ENCODE peak calls at places on chromosomes 12 and 14, in six cellular contexts. S is naive thymus-derived CD4-positive, alpha-beta T cell; T is RCC 7860; L is lower lobe of right lung; G is cardiac muscle cell; R is lower leg skin. O is an unnamed sample.

GRCh38 chr12:41051909-41052308 is 136.2 kb upstream of the PDZRN4 start:
- DNase-seq in R (no peak), T (no peak), G (no peak), S (no peak), L (no peak), O (no peak)

GRCh38 chr12:2023365-2023764 is 19.1 kb upstream of the DCP1B start:
- DNase-seq in L (no peak), R (no peak), T (no peak), G (no peak), S (no peak), O (no peak)

GRCh38 chr14:96067985-96068930 is 29.1 kb downstream of the C14orf132 start:
- DNase-seq in G (no peak), R (no peak), L (peak), T (no peak), S (no peak), O (no peak)

GRCh38 chr12:127515941-127516340 is 751.0 kb upstream of the TMEM132C start:
- DNase-seq in L (no peak), T (no peak), G (no peak), R (no peak), S (no peak), O (no peak)

GRCh38 chr14:102927346-102927877 is 4.9 kb downstream of the AMN start:
- DNase-seq in G (no peak), L (peak), T (no peak), S (no peak), R (peak), O (peak)

GRCh38 chr12:13834241-13834640 is 147.2 kb downstream of the GRIN2B start:
- DNase-seq in S (no peak), T (no peak), L (no peak), R (no peak), G (no peak), O (no peak)

GRCh38 chr12:119412811-119413794 is 78.6 kb downstream of the CCDC60 start:
- DNase-seq in L (no peak), R (peak), T (peak), S (no peak), G (peak), O (peak)

GRCh38 chr12:32344047-32344446 is 55.3 kb upstream of the FGD4 start:
- DNase-seq in S (no peak), T (no peak), R (no peak), G (no peak), L (no peak), O (no peak)

GRCh38 chr14:68730367-68730766 is 62.5 kb downstream of the ZFP36L1 start:
- DNase-seq in R (no peak), G (peak), L (no peak), S (no peak), T (no peak), O (no peak)

GRCh38 chr14:63616015-63616414 is 25.7 kb downstream of the WDR89 start:
- DNase-seq in T (no peak), S (no peak), G (no peak), L (peak), R (no peak), O (no peak)

GRCh38 chr12:128459067-128459466 is 192.1 kb downstream of the TMEM132C start:
- DNase-seq in L (no peak), T (no peak), S (no peak), R (no peak), G (no peak), O (no peak)